ENCODE peak calls at places on chromosome 20, in five cellular contexts. W is stimulated activated CD8-positive, alpha-beta memory T cell treated with anti-CD3 and anti-CD28 coated beads, Interleukin-4, amount 100 ng/mL, for 48 hours; M is C1 segment of cervical spinal cord; A is progenitor cell of endocrine pancreas; T is HTR-8/SVneo. Z is an unnamed sample.
A peak's percentile ranks its signal among the peaks of the same experiment; 100 is the strongest.

GRCh38 chr20:33556237-33556636 is 66.3 kb downstream of the CBFA2T2 start:
- DNase-seq in T (no peak), M (no peak), W (no peak), A (no peak), Z (no peak)

GRCh38 chr20:56343861-56344381 is 14.9 kb upstream of the FAM210B start:
- DNase-seq in T (peak; percentile 45), A (peak; percentile 61), W (peak; percentile 77), M (no peak), Z (no peak)

GRCh38 chr20:39004508-39004907 is 42.4 kb downstream of the DHX35 start:
- DNase-seq in T (no peak), M (no peak), W (no peak), A (no peak), Z (no peak)

GRCh38 chr20:57473246-57474042 is 51.5 kb downstream of the CTCFL start:
- DNase-seq in W (no peak), M (peak; percentile 31), A (no peak), T (no peak), Z (no peak)

GRCh38 chr20:21125072-21125848 is 622 bp upstream of the KIZ start:
- DNase-seq in M (peak; percentile 59), A (peak; percentile 19), W (no peak), T (peak; percentile 54), Z (no peak)

GRCh38 chr20:3687655-3688054 is 5.8 kb upstream of the ADAM33 start:
- DNase-seq in W (no peak), A (no peak), M (no peak), T (peak; percentile 61), Z (no peak)

GRCh38 chr20:50163570-50164317 is 10.2 kb upstream of the PEDS1 start:
- DNase-seq in A (no peak), W (no peak), M (no peak), T (no peak), Z (no peak)

GRCh38 chr20:53343433-53343832 is 250.2 kb downstream of the ZNF217 start:
- DNase-seq in M (no peak), A (no peak), T (no peak), W (no peak), Z (no peak)

GRCh38 chr20:39752235-39752876 is 790.2 kb downstream of the DHX35 start:
- DNase-seq in W (no peak), M (no peak), T (no peak), A (no peak), Z (no peak)

GRCh38 chr20:43658068-43658722 is 8.7 kb upstream of the MYBL2 start:
- DNase-seq in W (peak; percentile 64), A (no peak), T (peak; percentile 74), M (no peak), Z (peak; percentile 43)

GRCh38 chr20:63828545-63828944 is 2.5 kb downstream of the ZBTB46 start:
- DNase-seq in A (no peak), T (no peak), W (no peak), M (no peak), Z (no peak)

GRCh38 chr20:25053207-25054132 is 4.5 kb downstream of the ACSS1 start:
- DNase-seq in M (no peak), A (no peak), W (no peak), T (no peak), Z (no peak)

GRCh38 chr20:36132802-36133211 is 21.7 kb upstream of the EPB41L1 start:
- DNase-seq in T (no peak), A (no peak), M (no peak), W (no peak), Z (peak; percentile 39)

GRCh38 chr20:14525439-14525838 is 188.0 kb upstream of the FLRT3 start:
- DNase-seq in A (no peak), M (no peak), W (no peak), T (no peak), Z (no peak)

GRCh38 chr20:50806126-50806768 is 11.4 kb downstream of the BCAS4 start:
- DNase-seq in A (no peak), W (no peak), T (no peak), M (no peak), Z (no peak)

GRCh38 chr20:64099880-64100565 is 7.3 kb downstream of the NPBWR2 start:
- DNase-seq in T (no peak), A (no peak), M (no peak), W (no peak), Z (no peak)

GRCh38 chr20:41228858-41229257 is 88.7 kb downstream of the ZHX3 start:
- DNase-seq in A (no peak), M (no peak), T (no peak), W (no peak), Z (no peak)

GRCh38 chr20:8963330-8963729 is 105.6 kb upstream of the PLCB4 start:
- DNase-seq in T (no peak), A (no peak), W (no peak), M (no peak), Z (no peak)

GRCh38 chr20:55354700-55355099 is 650.6 kb downstream of the CBLN4 start:
- DNase-seq in A (peak; percentile 10), M (no peak), W (no peak), T (no peak), Z (no peak)

GRCh38 chr20:635609-636338 is 17.2 kb downstream of the SRXN1 start:
- DNase-seq in W (no peak), T (no peak), A (no peak), M (no peak), Z (no peak)

GRCh38 chr20:62236997-62237771 is 1.1 kb upstream of the OSBPL2 start:
- DNase-seq in M (peak; percentile 15), A (no peak), T (no peak), W (no peak), Z (no peak)

GRCh38 chr20:58381627-58382026 is 7.4 kb upstream of the VAPB start:
- DNase-seq in A (no peak), T (no peak), W (no peak), M (no peak), Z (no peak)

GRCh38 chr20:63537525-63538203 is 488 bp upstream of the PTK6 start:
- DNase-seq in M (peak; percentile 77), T (peak; percentile 100), A (peak; percentile 87), W (peak; percentile 97), Z (peak; percentile 30)

GRCh38 chr20:63521602-63522001 is 1.0 kb downstream of the PPDPF start:
- DNase-seq in T (no peak), M (no peak), W (no peak), A (peak; percentile 26), Z (no peak)

GRCh38 chr20:49231461-49231860 is 12.2 kb downstream of the DDX27 start:
- DNase-seq in T (no peak), A (no peak), M (no peak), W (no peak), Z (no peak)

GRCh38 chr20:2005359-2005758 is 11.5 kb upstream of the PDYN start:
- DNase-seq in W (peak; percentile 31), A (no peak), T (no peak), M (no peak), Z (no peak)

Z was measured in retinal pigment epithelial cell.